ENCODE peak calls at places on chromosomes 1 and 21, in seven cellular contexts. M is mucosa of descending colon; N is adrenal gland; I is tibial nerve; Z is CD8-positive, alpha-beta memory T cell; A is PC-3; V is lung. B is an unnamed sample. For H3K36me3, the result is how much of the 10 kb centered on the place peaks cover.

GRCh38 chr1:224512600-224513151 is 78.1 kb upstream of the WDR26 start:
- DNase-seq in A (no peak), N (no peak), Z (no peak), V (no peak), M (no peak), I (no peak), B (no peak)

GRCh38 chr21:45639206-45640000 is 4.1 kb upstream of the PCBP3 start:
- DNase-seq in V (no peak), Z (no peak), M (no peak), A (peak), I (no peak), N (no peak), B (no peak)

GRCh38 chr1:5338466-5338865 is 653.8 kb downstream of the NPHP4 start:
- DNase-seq in Z (no peak), V (no peak), N (no peak), I (no peak), M (no peak), A (no peak), B (no peak)

GRCh38 chr1:38680801-38681510 is 178.6 kb downstream of the RRAGC start:
- DNase-seq in A (peak), I (no peak), V (no peak), Z (no peak), M (no peak), N (peak), B (peak)

GRCh38 chr1:202959276-202959620 is 1.1 kb upstream of the ADIPOR1 start:
- DNase-seq in I (no peak), N (peak), A (peak), V (no peak), M (no peak), Z (no peak), B (no peak)

GRCh38 chr1:195097316-195097715 is 1510.9 kb downstream of the KCNT2 start:
- DNase-seq in Z (no peak), V (no peak), I (no peak), N (no peak), M (no peak), A (peak), B (no peak)

GRCh38 chr1:57307382-57307781 is 116.5 kb downstream of the DAB1 start:
- DNase-seq in Z (peak), I (no peak), N (no peak), V (no peak), M (peak), A (no peak), B (peak)

GRCh38 chr1:64282353-64282752 is 78.9 kb downstream of the UBE2U start:
- DNase-seq in Z (no peak), A (peak), V (no peak), N (no peak), M (no peak), I (no peak), B (peak)

GRCh38 chr1:181353526-181353925 is 129.8 kb upstream of the CACNA1E start:
- DNase-seq in M (no peak), N (no peak), V (no peak), I (no peak), A (no peak), Z (no peak), B (no peak)

GRCh38 chr1:193680924-193681316 is 494.5 kb upstream of the B3GALT2 start:
- DNase-seq in Z (no peak), M (no peak), I (no peak), V (no peak), N (no peak), A (no peak), B (no peak)

GRCh38 chr1:176604461-176604860 is 141.5 kb downstream of the PAPPA2 start:
- DNase-seq in Z (no peak), M (no peak), N (no peak), A (no peak), I (no peak), V (no peak), B (no peak)

GRCh38 chr1:26277719-26278118 is 2.2 kb upstream of the SH3BGRL3 start:
- DNase-seq in N (no peak), V (no peak), A (peak), Z (no peak), I (no peak), M (no peak), B (no peak)
- H3K36me3 ChIP-seq in N (under half), V (under half), A (under half), Z (under half), I (under half), M (under half), B (under half)

GRCh38 chr1:43488165-43488564 is 34.4 kb upstream of the HYI start:
- DNase-seq in V (no peak), Z (no peak), I (no peak), A (no peak), M (no peak), N (no peak), B (no peak)

GRCh38 chr1:43492816-43493215 is 37.9 kb upstream of the PTPRF start:
- DNase-seq in A (peak), V (no peak), Z (no peak), N (no peak), M (no peak), I (no peak), B (no peak)

GRCh38 chr1:43491056-43491455 is 37.3 kb upstream of the HYI start:
- DNase-seq in Z (no peak), M (no peak), N (no peak), I (no peak), V (no peak), A (no peak), B (no peak)

GRCh38 chr1:43495204-43495603 is 35.5 kb upstream of the PTPRF start:
- DNase-seq in N (no peak), Z (no peak), I (no peak), A (no peak), M (no peak), V (peak), B (no peak)

GRCh38 chr1:43493661-43494450 is 36.8 kb upstream of the PTPRF start:
- DNase-seq in N (no peak), A (no peak), I (no peak), M (no peak), V (no peak), Z (no peak), B (peak)
- H3K4me3 ChIP-seq in N (no peak), A (no peak), I (no peak), M (no peak), V (no peak), Z (no peak), B (no peak)

DNA sequence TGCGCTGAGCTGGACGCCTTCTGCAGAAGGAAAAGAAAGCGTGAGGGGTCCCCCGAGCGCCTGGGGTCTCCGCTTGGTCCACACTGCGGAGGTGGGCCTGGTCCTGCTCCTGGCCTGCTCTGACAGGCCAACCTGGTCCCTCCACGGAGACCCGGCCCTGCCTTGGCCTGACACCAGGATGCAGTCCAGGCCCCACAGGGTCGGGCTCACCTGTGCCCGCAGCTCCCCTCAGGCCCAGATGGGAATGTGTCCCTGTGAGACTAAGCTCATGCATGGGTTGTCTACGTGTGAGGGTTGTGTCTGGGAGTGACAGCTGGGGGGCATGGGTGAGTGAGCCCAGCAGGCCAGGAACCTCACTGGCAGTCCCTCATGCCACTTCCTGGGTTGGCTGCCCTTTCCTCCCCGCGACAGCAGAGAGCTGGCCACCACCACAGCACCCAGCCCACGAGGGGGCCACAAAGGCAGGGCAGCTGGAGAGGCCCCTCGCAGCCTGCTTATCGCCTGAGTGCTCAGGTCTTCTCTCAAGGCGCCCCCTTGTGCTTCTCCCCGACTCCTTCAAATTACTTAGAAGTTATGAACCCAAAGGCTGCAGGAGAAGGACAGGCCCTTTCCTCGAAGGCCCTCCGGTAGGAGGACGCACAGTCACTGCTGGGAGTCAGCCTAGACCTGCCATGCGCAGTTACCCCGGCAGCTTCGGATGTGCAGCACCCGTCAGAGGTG is 41.1 kb downstream of the SLC45A1 start:
- DNase-seq in N (no peak), Z (no peak), I (no peak), M (no peak), A (no peak), V (no peak), B (peak)
- H3K36me3 ChIP-seq in N (half or more), Z (half or more), I (under half), M (under half), A (under half), V (half or more), B (under half)

GRCh38 chr21:42674351-42674940 is 21.0 kb downstream of the PDE9A start:
- DNase-seq in A (no peak), Z (no peak), N (no peak), V (no peak), I (no peak), M (no peak), B (peak)
- H3K4me3 ChIP-seq in A (no peak), Z (no peak), N (no peak), V (no peak), I (no peak), M (no peak), B (no peak)

DNA sequence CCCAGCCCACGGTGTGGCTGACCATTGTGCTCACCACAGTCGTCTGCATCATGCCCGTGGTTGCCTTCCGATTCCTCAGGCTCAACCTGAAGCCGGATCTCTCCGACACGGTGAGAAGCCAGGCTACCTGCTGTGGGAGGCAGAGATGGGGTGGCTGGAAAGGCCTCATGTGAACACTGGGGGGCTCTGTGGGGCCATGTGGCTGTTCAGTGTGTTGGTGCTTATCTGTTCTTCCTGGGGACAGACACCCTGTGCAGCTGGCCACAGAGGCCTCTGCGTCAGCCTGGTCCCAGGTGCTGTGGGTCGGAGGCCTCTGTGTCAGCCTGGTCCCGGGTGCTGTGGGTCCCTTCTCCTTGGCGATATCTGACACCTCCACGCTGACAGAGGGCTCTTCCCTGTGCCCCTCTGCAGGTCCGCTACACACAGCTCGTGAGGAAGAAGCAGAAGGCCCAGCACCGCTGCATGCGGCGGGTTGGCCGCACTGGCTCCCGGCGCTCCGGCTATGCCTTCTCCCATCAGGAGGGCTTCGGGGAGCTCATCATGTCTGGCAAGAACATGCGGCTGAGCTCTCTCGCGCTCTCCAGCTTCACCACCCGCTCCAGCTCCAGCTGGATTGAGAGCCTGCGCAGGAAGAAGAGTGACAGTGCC is 23.2 kb downstream of the ATP8B2 start:
- DNase-seq in A (no peak), V (no peak), Z (no peak), M (no peak), I (no peak), N (no peak), B (peak)
- H3K36me3 ChIP-seq in A (under half), V (under half), Z (half or more), M (under half), I (under half), N (under half), B (under half)